ENCODE peak calls at places on chromosomes 2 and 18, in four cellular contexts. E is mammary epithelial cell, N is K562, Y is fibroblast of lung. W is an unnamed sample.
A peak's percentile ranks its signal among the peaks of the same experiment; 100 is the strongest.

GRCh38 chr2:127235082-127235702 is 15.1 kb upstream of the CYP27C1 start:
- DNase-seq in E (no peak), N (no peak), Y (no peak), W (no peak)

GRCh38 chr2:100234141-100234540 is 88.2 kb downstream of the LONRF2 start:
- DNase-seq in E (no peak), N (no peak), Y (no peak), W (no peak)

GRCh38 chr18:47283476-47283875 is 32.0 kb upstream of the SKOR2 start:
- DNase-seq in E (no peak), N (peak; percentile 22), Y (peak; percentile 17), W (no peak)

GRCh38 chr2:142180820-142181533 is 50.2 kb upstream of the LRP1B start:
- DNase-seq in E (peak; percentile 11), N (no peak), Y (peak; percentile 11), W (no peak)

GRCh38 chr18:54149078-54149697 is 75.3 kb downstream of the MBD2 start:
- DNase-seq in E (peak; percentile 89), N (peak; percentile 24), Y (peak; percentile 82), W (no peak)

GRCh38 chr2:224958873-224959272 is 83.4 kb downstream of the DOCK10 start:
- DNase-seq in E (no peak), N (no peak), Y (no peak), W (no peak)

GRCh38 chr2:218822622-218823021 is 9.0 kb downstream of the PRKAG3 start:
- DNase-seq in E (no peak), N (no peak), Y (no peak), W (no peak)

GRCh38 chr2:189402932-189403331 is 38.3 kb upstream of the WDR75 start:
- DNase-seq in E (peak; percentile 66), N (no peak), Y (peak; percentile 15), W (no peak)

GRCh38 chr2:109375656-109376055 is 238.1 kb downstream of the SEPTIN10 start:
- DNase-seq in E (no peak), N (no peak), Y (no peak), W (no peak)

GRCh38 chr2:231172020-231172419 is 26.4 kb upstream of the ARMC9 start:
- DNase-seq in E (no peak), N (no peak), Y (no peak), W (no peak)

GRCh38 chr2:135050684-135051083 is 1.4 kb upstream of the RAB3GAP1 start:
- DNase-seq in E (no peak), N (peak; percentile 50), Y (no peak), W (no peak)

GRCh38 chr2:168439536-168439935 is 16.5 kb upstream of the CERS6 start:
- DNase-seq in E (no peak), N (no peak), Y (peak; percentile 46), W (no peak)

GRCh38 chr18:33505297-33505696 is 64.8 kb upstream of the CCDC178 start:
- DNase-seq in E (no peak), N (no peak), Y (no peak), W (no peak)

GRCh38 chr2:136175466-136175865 is 57.5 kb upstream of the CXCR4 start:
- DNase-seq in E (no peak), N (no peak), Y (no peak), W (no peak)

GRCh38 chr18:67896471-67896870 is 380.0 kb upstream of the DSEL start:
- DNase-seq in E (no peak), N (no peak), Y (no peak), W (no peak)

GRCh38 chr2:199463708-199464613 is 6.2 kb upstream of the SATB2 start:
- DNase-seq in E (no peak), N (no peak), Y (no peak), W (no peak)

GRCh38 chr2:216713691-216714411 is 18.5 kb upstream of the IGFBP5 start:
- DNase-seq in E (peak; percentile 97), N (no peak), Y (peak; percentile 86), W (peak; percentile 86)

GRCh38 chr18:44920441-44920840 is 239.8 kb downstream of the SETBP1 start:
- DNase-seq in E (no peak), N (no peak), Y (no peak), W (no peak)

GRCh38 chr2:11128258-11128951 is 26.9 kb upstream of the SLC66A3 start:
- DNase-seq in E (peak; percentile 45), N (no peak), Y (peak; percentile 46), W (peak; percentile 45)

GRCh38 chr18:45386256-45386655 is 229.0 kb upstream of the SLC14A2 start:
- DNase-seq in E (no peak), N (peak; percentile 13), Y (peak; percentile 47), W (no peak)

GRCh38 chr2:128531856-128532255 is 213.2 kb upstream of the HS6ST1 start:
- DNase-seq in E (no peak), N (no peak), Y (peak; percentile 19), W (no peak)

GRCh38 chr2:124822516-124822915 is 797.4 kb downstream of the CNTNAP5 start:
- DNase-seq in E (no peak), N (no peak), Y (peak; percentile 40), W (no peak)

GRCh38 chr2:130390460-130391057 is 34.7 kb downstream of the PTPN18 start:
- DNase-seq in E (no peak), N (no peak), Y (no peak), W (peak; percentile 71)

GRCh38 chr2:67867735-67868134 is 195.1 kb downstream of the C1D start:
- DNase-seq in E (no peak), N (no peak), Y (peak; percentile 58), W (no peak)

GRCh38 chr2:55592130-55592529 is 25.3 kb downstream of the PPP4R3B start:
- DNase-seq in E (no peak), N (no peak), Y (no peak), W (no peak)

GRCh38 chr2:197300139-197300538 is 10.4 kb downstream of the ANKRD44 start:
- DNase-seq in E (peak; percentile 81), N (no peak), Y (no peak), W (no peak)

GRCh38 chr2:186603208-186603765 is 13.4 kb downstream of the ITGAV start:
- DNase-seq in E (no peak), N (no peak), Y (peak; percentile 37), W (no peak)

GRCh38 chr2:195049372-195050031 is 607.5 kb upstream of the SLC39A10 start:
- DNase-seq in E (peak; percentile 51), N (no peak), Y (no peak), W (no peak)

GRCh38 chr2:180707867-180708205 is 272.6 kb upstream of the UBE2E3 start:
- DNase-seq in E (peak; percentile 96), N (no peak), Y (peak; percentile 93), W (no peak)

GRCh38 chr2:110755494-110756078 is 23.2 kb downstream of the ACOXL start:
- DNase-seq in E (no peak), N (peak; percentile 37), Y (peak; percentile 32), W (no peak)

GRCh38 chr2:168920504-168921157 is 19.5 kb downstream of the G6PC2 start:
- DNase-seq in E (no peak), N (peak; percentile 48), Y (peak; percentile 48), W (no peak)

DNA sequence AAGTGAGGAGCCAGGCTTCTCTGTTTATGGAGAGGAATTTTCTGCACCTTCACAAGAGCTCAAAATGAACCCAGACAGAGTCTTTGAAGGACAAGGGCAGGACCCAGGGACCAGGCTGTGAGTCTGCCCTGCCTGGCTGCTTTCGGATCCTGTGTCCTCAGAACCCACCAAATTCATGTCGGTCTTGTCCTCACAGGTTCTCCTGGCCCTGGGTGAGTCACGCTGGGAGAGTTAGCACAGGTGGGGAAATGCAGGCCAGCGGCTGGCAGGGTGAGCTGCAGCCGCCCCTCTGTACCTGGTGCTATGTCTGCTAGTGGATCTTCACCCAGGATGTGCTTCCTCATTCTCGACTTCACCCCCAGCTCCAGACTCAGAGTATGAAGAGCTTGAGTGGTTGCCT is 35.8 kb upstream of the TPO start:
- DNase-seq in E (no peak), N (no peak), Y (no peak), W (no peak)
- H3K4me3 ChIP-seq in E (no peak overlapping the region), N (no peak overlapping the region), Y (no peak overlapping the region), W (no peak overlapping the region)

GRCh38 chr2:74002515-74003391 is 18.0 kb downstream of the TET3 start:
- DNase-seq in E (peak; percentile 83), N (peak; percentile 93), Y (peak; percentile 77), W (peak; percentile 94)
- H3K4me3 ChIP-seq in E (peak overlapping the region; percentile 60), N (peak overlapping the region; percentile 58), Y (peak overlapping the region; percentile 57), W (peak overlapping the region; percentile 46)

GRCh38 chr18:76684265-76684664 is 138.1 kb upstream of the ZNF236 start:
- DNase-seq in E (no peak), N (no peak), Y (no peak), W (no peak)
- H3K4me3 ChIP-seq in E (no peak overlapping the region), N (no peak overlapping the region), Y (no peak overlapping the region), W (no peak overlapping the region)

DNA sequence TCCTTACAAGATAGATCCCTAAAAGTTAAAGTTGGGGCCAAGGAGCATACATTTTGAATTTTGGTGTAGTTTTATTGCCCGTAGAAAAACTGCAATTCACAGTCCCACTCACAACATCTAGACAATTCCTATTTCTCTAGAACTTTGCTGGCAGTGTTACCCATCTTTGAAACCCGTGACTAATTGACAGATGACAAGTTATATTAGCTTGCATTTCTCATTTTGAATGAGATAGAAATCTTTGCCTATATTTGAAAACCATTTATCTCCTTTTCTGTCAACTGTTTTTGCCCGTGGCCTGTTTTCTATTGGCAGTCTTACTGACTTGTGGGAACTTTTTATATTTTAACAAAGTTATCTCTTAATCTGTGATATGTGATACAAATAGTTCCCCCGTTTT is 50.0 kb downstream of the OXER1 start:
- DNase-seq in E (no peak), N (no peak), Y (no peak), W (no peak)
- H3K4me3 ChIP-seq in E (no peak overlapping the region), N (no peak overlapping the region), Y (no peak overlapping the region), W (no peak overlapping the region)

GRCh38 chr2:86785456-86785855 is 5.3 kb downstream of the CD8A start:
- DNase-seq in E (no peak), N (no peak), Y (no peak), W (no peak)
- H3K4me3 ChIP-seq in E (no peak overlapping the region), N (no peak overlapping the region), Y (no peak overlapping the region), W (no peak overlapping the region)

DNA sequence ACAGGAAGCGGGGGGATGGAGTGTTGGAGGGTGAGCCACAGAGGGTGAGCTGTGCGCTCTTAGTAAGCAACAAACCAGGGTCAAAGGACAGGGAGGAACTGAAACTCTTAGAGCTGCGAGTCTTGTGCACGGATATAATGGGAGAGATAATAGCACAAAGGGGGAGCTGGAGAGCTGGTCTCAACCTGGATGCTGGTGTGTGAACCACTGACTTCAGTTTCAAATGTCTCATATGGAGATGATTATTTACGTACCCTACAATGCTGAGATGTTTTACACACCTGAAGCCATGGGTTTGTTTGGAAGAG is 35.9 kb downstream of the PTGR3 start:
- DNase-seq in E (no peak), N (peak; percentile 13), Y (peak; percentile 14), W (no peak)
- H3K4me3 ChIP-seq in E (no peak overlapping the region), N (no peak overlapping the region), Y (no peak overlapping the region), W (no peak overlapping the region)

DNA sequence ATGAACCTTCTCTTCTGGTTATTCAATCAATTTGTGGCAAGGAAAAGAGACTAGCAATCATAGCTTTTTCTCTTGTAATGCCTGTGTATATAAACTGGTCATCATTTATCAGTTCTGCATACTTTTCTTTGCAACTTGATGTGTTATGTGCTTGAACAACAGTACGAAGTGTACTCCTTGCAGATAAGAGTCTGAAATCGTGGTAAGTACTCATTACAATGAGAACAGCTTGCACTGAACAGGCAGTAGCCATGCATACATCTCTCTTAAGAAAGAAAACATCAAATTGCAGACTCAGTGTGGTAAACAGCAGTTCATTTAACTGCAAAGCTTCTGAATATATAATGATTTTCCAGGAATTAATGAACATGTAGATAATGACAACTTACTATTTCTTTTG is 64.3 kb downstream of the GREB1L start:
- DNase-seq in E (no peak), N (no peak), Y (no peak), W (no peak)
- H3K4me3 ChIP-seq in E (no peak overlapping the region), N (no peak overlapping the region), Y (no peak overlapping the region), W (no peak overlapping the region)